ENCODE peak calls at places on chromosomes 12 and 14, in five cellular contexts. N is fibroblast of pulmonary artery, X is NCI-H345, R is NCI-H1105, W is stomach. I is an unnamed sample.

GRCh38 chr12:15208871-15209656 is 12.2 kb downstream of the RERG start:
- DNase-seq in X (no peak), R (no peak), W (no peak), N (peak; percentile 71), I (no peak)

GRCh38 chr14:101992708-101993107 is 28.3 kb downstream of the DYNC1H1 start:
- DNase-seq in R (no peak), X (no peak), W (no peak), N (no peak), I (no peak)

GRCh38 chr12:59194794-59195193 is 274.5 kb upstream of the LRIG3 start:
- DNase-seq in R (no peak), N (no peak), X (no peak), W (no peak), I (no peak)

GRCh38 chr14:44612002-44612401 is 104.9 kb upstream of the FSCB start:
- DNase-seq in R (no peak), X (no peak), W (no peak), N (no peak), I (no peak)

GRCh38 chr12:88472775-88473174 is 107.5 kb downstream of the KITLG start:
- DNase-seq in R (no peak), W (no peak), X (no peak), N (peak; percentile 39), I (no peak)

GRCh38 chr12:123140675-123141614 is 9.9 kb downstream of the PITPNM2 start:
- DNase-seq in R (no peak), W (no peak), X (no peak), N (no peak), I (no peak)

GRCh38 chr14:60862283-60862682 is 118.6 kb downstream of the TRMT5 start:
- DNase-seq in W (peak; percentile 90), R (peak; percentile 41), N (peak; percentile 60), X (peak; percentile 68), I (no peak)

GRCh38 chr12:76030378-76031080 is 1.0 kb downstream of the PHLDA1 start:
- DNase-seq in W (peak; percentile 41), X (no peak), N (peak; percentile 61), R (peak; percentile 18), I (peak; percentile 63)

GRCh38 chr12:54201001-54201794 is 12.4 kb upstream of the SMUG1 start:
- DNase-seq in N (peak; percentile 81), R (peak; percentile 14), W (peak; percentile 66), X (peak; percentile 60), I (peak; percentile 71)

GRCh38 chr12:55074771-55075170 is 51.4 kb upstream of the OR9K2 start:
- DNase-seq in W (no peak), R (peak; percentile 42), N (no peak), X (no peak), I (no peak)

GRCh38 chr12:29799591-29799990 is 15.8 kb upstream of the TMTC1 start:
- DNase-seq in W (no peak), N (no peak), R (no peak), X (no peak), I (no peak)

GRCh38 chr14:55129086-55129427 is at the start of gene LGALS3:
- DNase-seq in R (no peak), X (no peak), N (peak; percentile 64), W (peak; percentile 87), I (peak; percentile 54)

GRCh38 chr14:89317051-89317691 is 99.9 kb downstream of the FOXN3 start:
- DNase-seq in W (no peak), N (no peak), R (no peak), X (no peak), I (no peak)

GRCh38 chr14:37091651-37092050 is 80.8 kb downstream of the SLC25A21 start:
- DNase-seq in W (no peak), X (no peak), R (no peak), N (no peak), I (no peak)

GRCh38 chr12:71896171-71896570 is 42.5 kb upstream of the TPH2 start:
- DNase-seq in X (no peak), W (no peak), N (no peak), R (no peak), I (no peak)

GRCh38 chr12:48202766-48203165 is 326 bp downstream of the OR10AD1 start:
- DNase-seq in N (no peak), W (no peak), R (no peak), X (no peak), I (no peak)

GRCh38 chr12:29722164-29722563 is 61.6 kb downstream of the TMTC1 start:
- DNase-seq in R (no peak), X (no peak), N (no peak), W (no peak), I (no peak)

GRCh38 chr12:110916295-110916875 is 4.0 kb downstream of the MYL2 start:
- DNase-seq in N (peak; percentile 85), X (no peak), R (no peak), W (no peak), I (no peak)

GRCh38 chr12:6375269-6376078 is at the start of gene SCNN1A:
- DNase-seq in X (peak; percentile 89), N (no peak), R (peak; percentile 88), W (peak; percentile 92), I (peak; percentile 99)

GRCh38 chr12:64400041-64400440 is 4.2 kb upstream of the XPOT start:
- DNase-seq in W (no peak), N (peak; percentile 77), R (no peak), X (no peak), I (no peak)

GRCh38 chr14:100587763-100588411 is 670 bp upstream of the BEGAIN start:
- DNase-seq in W (no peak), R (no peak), X (no peak), N (peak; percentile 16), I (no peak)

GRCh38 chr12:109695961-109696461 is 17.6 kb upstream of the FAM222A start:
- DNase-seq in X (no peak), N (no peak), W (no peak), R (no peak), I (no peak)

GRCh38 chr14:32756173-32756572 is 182.5 kb upstream of the NPAS3 start:
- DNase-seq in W (no peak), R (no peak), X (no peak), N (no peak), I (no peak)

GRCh38 chr14:52862652-52863338 is 71.4 kb upstream of the GNPNAT1 start:
- DNase-seq in R (no peak), X (no peak), N (peak; percentile 94), W (no peak), I (no peak)

GRCh38 chr12:54840293-54840692 is 14.0 kb upstream of the MUCL1 start:
- DNase-seq in N (no peak), W (no peak), R (peak; percentile 19), X (peak; percentile 71), I (no peak)

GRCh38 chr12:131415781-131416180 is 295.1 kb upstream of the SFSWAP start:
- DNase-seq in W (no peak), X (no peak), N (no peak), R (no peak), I (no peak)

GRCh38 chr12:10409387-10409786 is at the start of gene KLRC4:
- DNase-seq in R (peak; percentile 21), W (no peak), N (peak; percentile 19), X (peak; percentile 22), I (peak; percentile 57)

GRCh38 chr14:73227812-73228781 is 9.2 kb upstream of the PAPLN start:
- DNase-seq in X (no peak), N (peak; percentile 98), R (no peak), W (no peak), I (no peak)